ENCODE peak calls at places on chromosomes 2 and 18, in eight cellular contexts. One of them, this sample, is unnamed.

GRCh38 chr18:45050712-45051639 is 370.3 kb downstream of the SETBP1 start:
- DNase-seq in OCI-LY7: no peak
- DNase-seq in HTR-8/SVneo: peak
- DNase-seq in kidney glomerular epithelial cell: peak
- DNase-seq in MV-4-11: no peak
- DNase-seq in NCI-H1105: no peak
- DNase-seq in activated naive CD8-positive, alpha-beta T cell treated with anti-CD3 and anti-CD28 coated beads for 36 hours: no peak
- DNase-seq in HFF-Myc: peak
- DNase-seq in this sample: no peak

GRCh38 chr2:176843208-176843607 is 369.4 kb upstream of the HNRNPA3 start:
- DNase-seq in OCI-LY7: no peak
- DNase-seq in HTR-8/SVneo: no peak
- DNase-seq in kidney glomerular epithelial cell: no peak
- DNase-seq in MV-4-11: no peak
- DNase-seq in NCI-H1105: no peak
- DNase-seq in activated naive CD8-positive, alpha-beta T cell treated with anti-CD3 and anti-CD28 coated beads for 36 hours: no peak
- DNase-seq in HFF-Myc: no peak
- DNase-seq in this sample: no peak

GRCh38 chr18:34077599-34077998 is 147.1 kb downstream of the NOL4 start:
- DNase-seq in OCI-LY7: no peak
- DNase-seq in HTR-8/SVneo: no peak
- DNase-seq in kidney glomerular epithelial cell: no peak
- DNase-seq in MV-4-11: no peak
- DNase-seq in NCI-H1105: no peak
- DNase-seq in activated naive CD8-positive, alpha-beta T cell treated with anti-CD3 and anti-CD28 coated beads for 36 hours: no peak
- DNase-seq in HFF-Myc: no peak
- DNase-seq in this sample: no peak

GRCh38 chr2:163395602-163396001 is 340.2 kb downstream of the FIGN start:
- DNase-seq in OCI-LY7: no peak
- DNase-seq in HTR-8/SVneo: no peak
- DNase-seq in kidney glomerular epithelial cell: no peak
- DNase-seq in MV-4-11: no peak
- DNase-seq in NCI-H1105: no peak
- DNase-seq in activated naive CD8-positive, alpha-beta T cell treated with anti-CD3 and anti-CD28 coated beads for 36 hours: no peak
- DNase-seq in HFF-Myc: no peak
- DNase-seq in this sample: no peak

GRCh38 chr2:1967242-1968210 is 223.2 kb upstream of the PXDN start:
- DNase-seq in OCI-LY7: no peak
- DNase-seq in HTR-8/SVneo: no peak
- DNase-seq in kidney glomerular epithelial cell: no peak
- DNase-seq in MV-4-11: no peak
- DNase-seq in NCI-H1105: no peak
- DNase-seq in activated naive CD8-positive, alpha-beta T cell treated with anti-CD3 and anti-CD28 coated beads for 36 hours: no peak
- DNase-seq in HFF-Myc: no peak
- DNase-seq in this sample: no peak

GRCh38 chr2:199197448-199197847 is 260.3 kb downstream of the SATB2 start:
- DNase-seq in OCI-LY7: no peak
- DNase-seq in HTR-8/SVneo: no peak
- DNase-seq in kidney glomerular epithelial cell: no peak
- DNase-seq in MV-4-11: peak
- DNase-seq in NCI-H1105: no peak
- DNase-seq in activated naive CD8-positive, alpha-beta T cell treated with anti-CD3 and anti-CD28 coated beads for 36 hours: no peak
- DNase-seq in HFF-Myc: no peak
- DNase-seq in this sample: peak

GRCh38 chr18:34809697-34810096 is 99.6 kb downstream of the DTNA start:
- DNase-seq in OCI-LY7: no peak
- DNase-seq in HTR-8/SVneo: no peak
- DNase-seq in kidney glomerular epithelial cell: peak
- DNase-seq in MV-4-11: peak
- DNase-seq in NCI-H1105: peak
- DNase-seq in activated naive CD8-positive, alpha-beta T cell treated with anti-CD3 and anti-CD28 coated beads for 36 hours: no peak
- DNase-seq in HFF-Myc: peak
- DNase-seq in this sample: no peak

GRCh38 chr18:48354746-48355260 is 54.4 kb downstream of the ZBTB7C start:
- DNase-seq in OCI-LY7: no peak
- DNase-seq in HTR-8/SVneo: no peak
- DNase-seq in kidney glomerular epithelial cell: no peak
- DNase-seq in MV-4-11: no peak
- DNase-seq in NCI-H1105: no peak
- DNase-seq in activated naive CD8-positive, alpha-beta T cell treated with anti-CD3 and anti-CD28 coated beads for 36 hours: no peak
- DNase-seq in HFF-Myc: no peak
- DNase-seq in this sample: no peak

GRCh38 chr2:211093743-211094303 is 537.4 kb downstream of the CPS1 start:
- DNase-seq in OCI-LY7: peak
- DNase-seq in HTR-8/SVneo: no peak
- DNase-seq in kidney glomerular epithelial cell: no peak
- DNase-seq in MV-4-11: no peak
- DNase-seq in NCI-H1105: no peak
- DNase-seq in activated naive CD8-positive, alpha-beta T cell treated with anti-CD3 and anti-CD28 coated beads for 36 hours: no peak
- DNase-seq in HFF-Myc: no peak
- DNase-seq in this sample: no peak

GRCh38 chr2:162798407-162798806 is 40.2 kb downstream of the KCNH7 start:
- DNase-seq in OCI-LY7: no peak
- DNase-seq in HTR-8/SVneo: no peak
- DNase-seq in kidney glomerular epithelial cell: no peak
- DNase-seq in MV-4-11: no peak
- DNase-seq in NCI-H1105: no peak
- DNase-seq in activated naive CD8-positive, alpha-beta T cell treated with anti-CD3 and anti-CD28 coated beads for 36 hours: no peak
- DNase-seq in HFF-Myc: no peak
- DNase-seq in this sample: no peak

GRCh38 chr2:134252092-134252775 is 1.6 kb upstream of the MGAT5 start:
- DNase-seq in OCI-LY7: peak
- DNase-seq in HTR-8/SVneo: no peak
- DNase-seq in kidney glomerular epithelial cell: no peak
- DNase-seq in MV-4-11: no peak
- DNase-seq in NCI-H1105: peak
- DNase-seq in activated naive CD8-positive, alpha-beta T cell treated with anti-CD3 and anti-CD28 coated beads for 36 hours: no peak
- DNase-seq in HFF-Myc: no peak
- DNase-seq in this sample: peak

GRCh38 chr2:240948905-240949790 is 43.0 kb downstream of the CROCC2 start:
- DNase-seq in OCI-LY7: no peak
- DNase-seq in HTR-8/SVneo: no peak
- DNase-seq in kidney glomerular epithelial cell: no peak
- DNase-seq in MV-4-11: no peak
- DNase-seq in NCI-H1105: no peak
- DNase-seq in activated naive CD8-positive, alpha-beta T cell treated with anti-CD3 and anti-CD28 coated beads for 36 hours: no peak
- DNase-seq in HFF-Myc: no peak
- DNase-seq in this sample: no peak

GRCh38 chr2:168669151-168669550 is 133.3 kb upstream of the NOSTRIN start:
- DNase-seq in OCI-LY7: no peak
- DNase-seq in HTR-8/SVneo: no peak
- DNase-seq in kidney glomerular epithelial cell: no peak
- DNase-seq in MV-4-11: no peak
- DNase-seq in NCI-H1105: no peak
- DNase-seq in activated naive CD8-positive, alpha-beta T cell treated with anti-CD3 and anti-CD28 coated beads for 36 hours: no peak
- DNase-seq in HFF-Myc: no peak
- DNase-seq in this sample: no peak

GRCh38 chr2:216369821-216370220 is 2.5 kb downstream of the MARCHF4 start:
- DNase-seq in OCI-LY7: no peak
- DNase-seq in HTR-8/SVneo: no peak
- DNase-seq in kidney glomerular epithelial cell: no peak
- DNase-seq in MV-4-11: no peak
- DNase-seq in NCI-H1105: no peak
- DNase-seq in activated naive CD8-positive, alpha-beta T cell treated with anti-CD3 and anti-CD28 coated beads for 36 hours: no peak
- DNase-seq in HFF-Myc: no peak
- DNase-seq in this sample: no peak

GRCh38 chr2:166088634-166089033 is 39.2 kb downstream of the SCN1A start:
- DNase-seq in OCI-LY7: no peak
- DNase-seq in HTR-8/SVneo: no peak
- DNase-seq in kidney glomerular epithelial cell: no peak
- DNase-seq in MV-4-11: no peak
- DNase-seq in NCI-H1105: no peak
- DNase-seq in activated naive CD8-positive, alpha-beta T cell treated with anti-CD3 and anti-CD28 coated beads for 36 hours: no peak
- DNase-seq in HFF-Myc: no peak
- DNase-seq in this sample: no peak

GRCh38 chr2:157238296-157238695 is 19.2 kb upstream of the GALNT5 start:
- DNase-seq in OCI-LY7: no peak
- DNase-seq in HTR-8/SVneo: no peak
- DNase-seq in kidney glomerular epithelial cell: no peak
- DNase-seq in MV-4-11: no peak
- DNase-seq in NCI-H1105: no peak
- DNase-seq in activated naive CD8-positive, alpha-beta T cell treated with anti-CD3 and anti-CD28 coated beads for 36 hours: no peak
- DNase-seq in HFF-Myc: no peak
- DNase-seq in this sample: no peak

This sample was measured in Kasumi-1.